ENCODE peak calls at places on chromosomes 11 and 22, in six cellular contexts. N, V, R, X, O and E are unnamed samples.

GRCh38 chr11:65454696-65455456 is 32.3 kb downstream of the NEAT1 start:
- DNase-seq in N (peak), X (no peak), R (peak), V (peak), O (peak), E (no peak)

GRCh38 chr11:36233226-36233625 is 56.0 kb downstream of the COMMD9 start:
- DNase-seq in X (no peak), O (no peak), N (no peak), R (no peak), V (no peak), E (no peak)

GRCh38 chr11:65304613-65305012 is 10.1 kb upstream of the CDC42EP2 start:
- DNase-seq in V (no peak), O (no peak), N (no peak), R (no peak), X (no peak), E (no peak)

GRCh38 chr11:66723693-66724092 is 5.3 kb downstream of the SPTBN2 start:
- DNase-seq in N (no peak), O (no peak), V (no peak), X (no peak), R (no peak), E (no peak)

GRCh38 chr11:57224537-57224936 is 12.5 kb downstream of the APLNR start:
- DNase-seq in V (no peak), N (peak), R (no peak), O (no peak), X (no peak), E (no peak)

GRCh38 chr11:19872526-19873135 is 160.0 kb downstream of the NAV2 start:
- DNase-seq in O (no peak), N (peak), X (no peak), R (no peak), V (no peak), E (no peak)

GRCh38 chr11:86615495-86615894 is 56.9 kb downstream of the ME3 start:
- DNase-seq in X (no peak), V (no peak), R (no peak), N (no peak), O (no peak), E (no peak)

GRCh38 chr11:117586392-117586791 is 210.6 kb downstream of the DSCAML1 start:
- DNase-seq in V (no peak), R (no peak), O (no peak), X (no peak), N (no peak), E (no peak)

GRCh38 chr22:20532256-20532993 is 25.0 kb downstream of the MED15 start:
- DNase-seq in V (no peak), R (no peak), N (no peak), O (no peak), X (no peak), E (no peak)

GRCh38 chr11:72111300-72111699 is 1.2 kb downstream of the ANAPC15 start:
- DNase-seq in O (no peak), V (no peak), R (no peak), X (no peak), N (no peak), E (no peak)
- TF ChIP-seq CTCF in O (no peak), V (no peak), R (no peak), X (no peak), N (no peak), E (no peak)

GRCh38 chr11:1422481-1422880 is 32.7 kb downstream of the BRSK2 start:
- DNase-seq in V (no peak), O (no peak), R (no peak), X (no peak), N (no peak), E (no peak)
- TF ChIP-seq CTCF in V (no peak), O (no peak), R (no peak), X (no peak), N (no peak), E (peak)

GRCh38 chr22:47539374-47539773 is 776.9 kb downstream of the TBC1D22A start:
- DNase-seq in V (no peak), N (no peak), X (no peak), O (no peak), R (no peak), E (no peak)
- TF ChIP-seq CTCF in V (no peak), N (no peak), X (no peak), O (no peak), R (no peak), E (no peak)

GRCh38 chr11:69240332-69241074 is 53.5 kb upstream of the MYEOV start:
- DNase-seq in O (no peak), N (peak), V (no peak), X (no peak), R (no peak), E (no peak)
- TF ChIP-seq CTCF in O (peak), N (peak), V (peak), X (peak), R (no peak), E (peak)

GRCh38 chr11:62062223-62062861 is 61.5 kb upstream of the INCENP start:
- DNase-seq in R (no peak), X (no peak), O (no peak), N (no peak), V (no peak), E (no peak)
- TF ChIP-seq CTCF in R (no peak), X (no peak), O (no peak), N (no peak), V (no peak), E (no peak)

GRCh38 chr11:71336176-71336995 is 84.0 kb upstream of the SHANK2 start:
- DNase-seq in N (peak), X (no peak), R (no peak), O (no peak), V (no peak), E (peak)
- TF ChIP-seq CTCF in N (no peak), X (no peak), R (no peak), O (no peak), V (no peak), E (no peak)

GRCh38 chr11:80990885-80991284 is 1550.1 kb upstream of the TENM4 start:
- DNase-seq in V (no peak), X (no peak), N (no peak), R (no peak), O (no peak), E (no peak)

GRCh38 chr11:80995523-80995922 is 1554.7 kb upstream of the TENM4 start:
- DNase-seq in R (no peak), N (no peak), X (no peak), O (no peak), V (no peak), E (no peak)

DNA sequence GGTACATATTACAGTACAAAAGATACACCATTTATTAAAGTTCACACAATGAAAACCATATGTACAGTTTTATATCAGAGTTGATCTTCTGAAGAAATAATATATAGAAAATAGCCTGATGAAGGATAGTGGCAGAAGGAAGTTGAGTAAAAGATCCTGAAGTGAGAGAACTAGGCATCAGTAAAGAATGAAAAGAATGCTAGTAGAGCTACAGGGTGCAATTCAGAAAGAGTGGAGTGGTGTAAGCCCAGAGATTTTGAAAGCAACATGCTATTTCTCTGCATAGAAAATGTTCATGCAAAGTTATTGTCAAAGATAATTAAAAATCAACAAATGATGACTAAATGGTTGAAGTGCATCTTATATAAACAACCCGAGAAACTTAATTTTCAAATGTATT is 1552.7 kb upstream of the TENM4 start:
- DNase-seq in O (no peak), N (no peak), X (no peak), V (no peak), R (no peak), E (no peak)
- TF ChIP-seq CTCF in O (no peak), N (no peak), X (no peak), V (no peak), R (no peak), E (no peak)

GRCh38 chr11:69085490-69086095 is 36.9 kb downstream of the TPCN2 start:
- DNase-seq in R (no peak), N (no peak), V (no peak), O (no peak), X (no peak), E (no peak)

GRCh38 chr11:69086741-69087524 is 38.2 kb downstream of the TPCN2 start:
- DNase-seq in X (no peak), R (no peak), N (no peak), V (no peak), O (no peak), E (no peak)

GRCh38 chr11:69084371-69084770 is 35.6 kb downstream of the TPCN2 start:
- DNase-seq in X (no peak), O (no peak), N (no peak), V (no peak), R (no peak), E (no peak)

GRCh38 chr11:69087811-69088210 is 39.1 kb downstream of the TPCN2 start:
- DNase-seq in V (no peak), R (no peak), N (no peak), O (no peak), X (no peak), E (no peak)

GRCh38 chr11:69086152-69086551 is 37.4 kb downstream of the TPCN2 start:
- DNase-seq in X (no peak), N (no peak), R (no peak), O (no peak), V (no peak), E (peak)
- TF ChIP-seq CTCF in X (no peak), N (no peak), R (no peak), O (no peak), V (peak), E (peak)